ENCODE peak calls at places on chromosomes 7 and 10, in four cellular contexts. O is mammary epithelial cell, I is sigmoid colon, H is fibroblast of lung. T is an unnamed sample.

GRCh38 chr10:32271617-32272016 is 75.3 kb downstream of the EPC1 start:
- DNase-seq in I (no peak), O (peak; percentile 74), H (peak; percentile 43), T (no peak)

GRCh38 chr10:44723654-44724053 is 187.5 kb upstream of the TMEM72 start:
- DNase-seq in O (peak; percentile 76), H (peak; percentile 28), I (peak; percentile 76), T (no peak)

GRCh38 chr7:134514663-134515062 is 12.7 kb upstream of the AKR1B10 start:
- DNase-seq in H (peak; percentile 85), O (peak; percentile 75), I (no peak), T (no peak)

GRCh38 chr7:39746162-39746782 is 122.9 kb downstream of the RALA start:
- DNase-seq in I (peak; percentile 85), O (peak; percentile 69), H (peak; percentile 82), T (peak; percentile 68)

GRCh38 chr10:35127289-35127891 is 744 bp downstream of the CREM start:
- DNase-seq in I (peak; percentile 87), H (peak; percentile 69), O (peak; percentile 61), T (peak; percentile 78)

GRCh38 chr7:102291056-102291915 is 4.6 kb downstream of the SH2B2 start:
- DNase-seq in H (no peak), O (peak; percentile 21), I (no peak), T (no peak)

GRCh38 chr10:132519382-132520146 is 18.0 kb upstream of the INPP5A start:
- DNase-seq in I (peak; percentile 68), H (no peak), O (no peak), T (peak; percentile 55)

GRCh38 chr7:135743907-135744789 is 4.5 kb downstream of the FAM180A start:
- DNase-seq in O (no peak), H (peak; percentile 75), I (no peak), T (no peak)

GRCh38 chr10:89283174-89283987 is 18.5 kb upstream of the IFIT2 start:
- DNase-seq in I (no peak), O (no peak), H (peak; percentile 56), T (no peak)
- H3K4me3 ChIP-seq in I (peak overlapping the region; percentile 12), O (no peak overlapping the region), H (no peak overlapping the region), T (no peak overlapping the region)

DNA sequence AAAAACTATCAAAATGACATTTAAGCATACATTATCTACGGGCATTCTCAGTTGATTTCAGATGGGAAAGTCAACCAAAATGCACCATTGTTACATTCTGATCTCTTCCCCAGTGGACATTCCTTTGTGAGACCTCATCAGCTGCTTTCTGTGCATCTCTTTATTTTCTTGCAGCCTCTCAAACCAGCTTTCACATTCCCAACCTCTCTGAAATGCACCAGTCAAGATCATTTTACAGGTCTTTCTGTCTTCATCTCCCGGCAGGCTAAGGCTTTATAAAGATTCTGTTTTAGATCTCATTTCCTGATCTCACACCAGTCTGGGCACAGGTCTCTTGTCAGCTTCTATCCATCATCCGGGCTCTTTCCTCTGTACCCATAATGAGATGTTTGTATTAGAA is 44.4 kb upstream of the ARL4A start:
- DNase-seq in O (no peak), I (no peak), H (no peak), T (no peak)
- H3K4me1 ChIP-seq in O (peaks cover 8% of the 10 kb centered on the region), I (peaks cover 28% of the 10 kb centered on the region), H (no peaks in the 10 kb centered on the region), T (peaks cover 5% of the 10 kb centered on the region)

GRCh38 chr10:112774808-112775207 is 175.2 kb upstream of the TCF7L2 start:
- DNase-seq in I (no peak), H (no peak), O (no peak), T (no peak)
- H3K27ac ChIP-seq in I (no peak overlapping the region), H (no peak overlapping the region), O (no peak overlapping the region), T (no peak overlapping the region)

GRCh38 chr7:69654849-69655707 is 56.8 kb downstream of the AUTS2 start:
- DNase-seq in O (no peak), H (no peak), I (no peak), T (no peak)
- H3K4me3 ChIP-seq in O (no peak overlapping the region), H (no peak overlapping the region), I (no peak overlapping the region), T (no peak overlapping the region)

DNA sequence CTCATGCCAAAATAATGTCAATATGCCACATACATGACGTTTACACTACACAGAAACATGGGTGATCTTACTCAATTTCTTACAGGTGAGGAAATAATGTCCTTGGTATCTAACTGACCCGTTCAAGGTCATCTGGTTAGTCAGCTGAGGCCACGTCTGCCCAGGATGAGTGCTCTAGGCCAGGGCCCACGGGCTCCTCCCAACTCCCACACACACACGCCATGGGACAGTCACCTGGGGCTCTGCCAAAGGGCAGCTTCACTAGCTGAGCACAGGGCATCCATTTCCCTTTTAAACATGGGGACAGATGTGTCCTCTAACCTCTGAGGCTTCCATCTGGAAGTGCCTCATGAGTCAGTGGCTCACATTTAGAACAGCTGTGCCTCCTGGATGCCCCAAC is 123.9 kb downstream of the TNS3 start:
- DNase-seq in O (peak; percentile 45), I (no peak), H (peak; percentile 97), T (peak; percentile 72)
- H3K4me1 ChIP-seq in O (peaks cover 17% of the 10 kb centered on the region), I (peaks cover 37% of the 10 kb centered on the region), H (peaks cover 47% of the 10 kb centered on the region), T (peaks cover 47% of the 10 kb centered on the region)

GRCh38 chr7:23249486-23249885 is 2.9 kb downstream of the GPNMB start:
- DNase-seq in O (no peak), H (peak; percentile 14), I (no peak), T (no peak)

GRCh38 chr7:23247101-23247601 is 576 bp downstream of the GPNMB start:
- DNase-seq in O (no peak), H (no peak), I (no peak), T (no peak)

GRCh38 chr7:23244335-23244635 is 2.3 kb upstream of the GPNMB start:
- DNase-seq in H (no peak), O (no peak), I (no peak), T (no peak)

GRCh38 chr7:23246540-23246939 is at the start of gene GPNMB:
- DNase-seq in H (peak; percentile 83), I (peak; percentile 76), O (peak; percentile 80), T (no peak)

GRCh38 chr7:23247602-23248335 is 1.2 kb downstream of the GPNMB start:
- DNase-seq in I (peak; percentile 68), O (no peak), H (no peak), T (peak; percentile 74)
- H3K27ac ChIP-seq in I (peak overlapping the region; percentile 75), O (no peak overlapping the region), H (peak overlapping the region; percentile 17), T (peak overlapping the region; percentile 74)

T was measured in lower lobe of right lung.